ENCODE peak calls at places on chromosomes 6 and 20, in nine cellular contexts. O is lower lobe of right lung, F is H1, H is spleen, Y is esophagus squamous epithelium, T is kidney, G is endothelial cell, B is GM10248, P is Calu3. S is an unnamed sample.
A peak's percentile ranks its signal among the peaks of the same experiment; 100 is the strongest.

GRCh38 chr6:30092852-30093543 is 17.4 kb upstream of the RNF39 start:
- DNase-seq in G (no peak), B (no peak), O (no peak), Y (no peak), H (no peak), T (no peak), F (no peak), P (no peak), S (no peak)

GRCh38 chr20:43977252-43977651 is 62.6 kb downstream of the TOX2 start:
- DNase-seq in H (no peak), F (no peak), P (no peak), G (no peak), B (no peak), T (no peak), O (no peak), Y (no peak), S (no peak)

GRCh38 chr6:35425284-35425683 is 26.9 kb upstream of the FANCE start:
- DNase-seq in H (no peak), Y (no peak), T (no peak), O (no peak), P (no peak), B (no peak), G (no peak), F (no peak), S (no peak)

GRCh38 chr20:39117486-39117885 is 155.3 kb downstream of the DHX35 start:
- DNase-seq in T (no peak), Y (no peak), P (peak; percentile 87), B (no peak), O (no peak), H (no peak), G (no peak), F (no peak), S (no peak)

GRCh38 chr6:21593412-21593926 is at the start of gene SOX4:
- DNase-seq in H (peak; percentile 92), B (peak; percentile 85), T (peak; percentile 95), P (peak; percentile 99), F (peak; percentile 91), Y (peak; percentile 51), G (peak; percentile 92), O (peak; percentile 92), S (peak; percentile 85)

GRCh38 chr6:170371588-170371987 is 65.0 kb downstream of the FAM120B start:
- DNase-seq in F (no peak), P (no peak), T (no peak), G (no peak), H (no peak), Y (no peak), O (no peak), B (no peak), S (no peak)

GRCh38 chr6:30591008-30591407 is 19.8 kb downstream of the ABCF1 start:
- DNase-seq in F (no peak), T (no peak), Y (no peak), O (no peak), P (peak; percentile 55), B (no peak), H (no peak), G (no peak), S (no peak)

GRCh38 chr6:163860194-163861081 is 445.9 kb downstream of the QKI start:
- DNase-seq in P (no peak), G (no peak), B (no peak), T (peak; percentile 35), Y (no peak), O (no peak), F (no peak), H (no peak), S (no peak)

GRCh38 chr6:139289233-139289632 is 2.6 kb downstream of the TXLNB start:
- DNase-seq in O (no peak), H (no peak), P (no peak), F (no peak), Y (no peak), T (no peak), G (no peak), B (no peak), S (no peak)

GRCh38 chr6:139927236-139927635 is 552.8 kb upstream of the CITED2 start:
- DNase-seq in Y (no peak), G (no peak), O (no peak), P (no peak), H (no peak), B (peak; percentile 27), T (no peak), F (no peak), S (no peak)

GRCh38 chr6:56088641-56089040 is 158.7 kb downstream of the COL21A1 start:
- DNase-seq in B (no peak), T (no peak), H (no peak), F (no peak), P (no peak), G (no peak), O (no peak), Y (no peak), S (no peak)

GRCh38 chr6:84282566-84282965 is 55.1 kb upstream of the CEP162 start:
- DNase-seq in G (no peak), O (peak; percentile 50), H (no peak), P (no peak), T (no peak), F (no peak), Y (no peak), B (no peak), S (no peak)

GRCh38 chr20:22403860-22404608 is 180.3 kb downstream of the FOXA2 start:
- DNase-seq in O (peak; percentile 50), P (no peak), T (no peak), Y (no peak), G (no peak), B (no peak), H (no peak), F (no peak), S (no peak)

GRCh38 chr6:90184334-90185298 is 112.0 kb downstream of the BACH2 start:
- DNase-seq in F (no peak), Y (no peak), O (no peak), H (no peak), T (no peak), B (no peak), G (no peak), P (peak; percentile 77), S (no peak)

GRCh38 chr20:34637245-34638185 is 39.4 kb downstream of the PIGU start:
- DNase-seq in B (no peak), H (no peak), T (no peak), Y (no peak), O (no peak), F (no peak), G (no peak), P (no peak), S (no peak)

GRCh38 chr6:16688984-16689636 is 72.2 kb downstream of the ATXN1 start:
- DNase-seq in Y (no peak), G (no peak), T (no peak), H (no peak), B (no peak), F (no peak), O (no peak), P (no peak), S (no peak)

GRCh38 chr6:100761841-100762240 is 119.3 kb downstream of the ASCC3 start:
- DNase-seq in T (no peak), G (no peak), Y (no peak), H (no peak), F (no peak), B (no peak), O (no peak), P (no peak), S (no peak)

GRCh38 chr6:162560891-162561290 is 166.7 kb downstream of the PRKN start:
- DNase-seq in Y (no peak), F (no peak), H (no peak), P (no peak), T (no peak), B (no peak), G (no peak), O (no peak), S (no peak)

GRCh38 chr6:10633216-10633615 is 61.2 kb downstream of the C6orf52 start:
- DNase-seq in F (no peak), P (peak; percentile 37), B (peak; percentile 60), H (no peak), Y (no peak), O (no peak), T (no peak), G (no peak), S (no peak)

GRCh38 chr6:1616556-1617463 is 7.1 kb downstream of the FOXC1 start:
- DNase-seq in G (no peak), F (no peak), O (no peak), B (no peak), P (no peak), Y (no peak), H (no peak), T (peak; percentile 74), S (no peak)

DNA sequence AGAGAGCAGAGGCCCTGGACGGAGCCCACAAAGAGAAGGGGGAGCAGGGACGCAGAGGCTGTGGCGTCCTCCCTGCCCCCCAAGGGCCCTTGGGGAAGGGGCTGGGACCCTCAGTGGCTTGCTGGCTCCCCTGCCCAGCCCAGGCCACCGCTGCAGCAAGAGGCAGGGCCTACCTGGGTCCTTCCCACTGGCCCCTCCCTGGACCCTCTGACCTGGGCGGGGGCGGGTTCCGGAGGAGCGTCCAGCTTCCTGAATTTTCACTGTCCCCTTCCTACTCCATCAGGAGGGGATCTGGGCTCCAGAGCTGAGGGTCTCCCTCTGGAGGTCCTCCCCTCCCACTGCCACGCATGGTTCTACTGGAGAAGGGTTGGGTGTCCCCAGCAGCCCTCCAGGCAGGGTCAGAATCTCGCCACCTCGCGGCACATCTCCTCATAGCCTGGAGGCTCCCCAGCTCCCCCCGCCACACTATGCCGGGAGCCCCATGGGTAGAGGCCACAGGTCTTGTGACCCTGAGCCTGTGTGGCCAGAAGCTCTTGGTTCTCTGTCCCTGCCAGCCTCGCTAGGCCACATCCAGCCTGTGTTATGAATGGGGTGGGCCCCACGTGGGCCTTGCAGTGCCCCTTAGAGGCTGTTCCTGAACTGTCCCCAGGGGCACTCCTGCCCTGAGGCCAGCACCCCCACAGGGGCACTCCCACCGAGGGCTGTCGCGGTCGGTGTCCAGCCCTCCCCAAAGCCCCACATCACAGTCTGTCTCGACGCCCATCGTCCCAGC is 1.0 kb upstream of the SOX18 start:
- DNase-seq in Y (no peak), H (no peak), G (no peak), P (no peak), T (peak; percentile 77), F (no peak), B (no peak), O (no peak), S (no peak)
- TF ChIP-seq CTCF in Y (no peak), H (no peak), G (no peak), P (no peak), T (no peak), F (no peak), B (no peak), O (no peak), S (no peak)

GRCh38 chr6:169344651-169345050 is 91.0 kb upstream of the THBS2 start:
- DNase-seq in O (no peak), B (no peak), P (no peak), H (no peak), G (no peak), T (no peak), F (no peak), Y (no peak), S (no peak)
- TF ChIP-seq CTCF in O (no peak), B (no peak), P (no peak), H (no peak), G (no peak), T (no peak), F (no peak), Y (no peak), S (no peak)

GRCh38 chr20:61112515-61112914 is 139.5 kb upstream of the CDH4 start:
- DNase-seq in Y (no peak), T (no peak), B (no peak), F (no peak), G (no peak), P (no peak), H (no peak), O (no peak), S (no peak)
- TF ChIP-seq CTCF in Y (no peak), T (no peak), B (no peak), F (no peak), G (no peak), P (no peak), H (no peak), O (no peak), S (no peak)

GRCh38 chr20:549720-550496 is 6.3 kb upstream of the CSNK2A1 start:
- DNase-seq in H (no peak), G (no peak), Y (no peak), T (no peak), B (no peak), F (no peak), P (no peak), O (no peak), S (no peak)
- TF ChIP-seq CTCF in H (no peak), G (no peak), Y (no peak), T (no peak), B (no peak), F (no peak), P (no peak), O (no peak), S (no peak)

S was measured in D721Med.